ENCODE peak calls at places on chromosomes 4 and X, in six cellular contexts. U is A549, D is K562, L is GM12878, S is HepG2, N is endothelial cell of umbilical vein. V is an unnamed sample.

GRCh38 chr4:1540601-1541375 is 134.5 kb upstream of the NKX1-1 start:
- DNase-seq in U (no peak), D (peak; percentile 23), L (no peak), S (no peak), N (no peak), V (peak; percentile 45)

GRCh38 chrX:85573801-85574200 is 194.3 kb upstream of the POF1B start:
- DNase-seq in U (no peak), D (no peak), L (no peak), S (no peak), N (no peak), V (no peak)

GRCh38 chr4:13081830-13082229 is 402.3 kb downstream of the RAB28 start:
- DNase-seq in U (no peak), D (no peak), L (no peak), S (no peak), N (no peak), V (no peak)

GRCh38 chr4:139950568-139950967 is 203.4 kb downstream of the MAML3 start:
- DNase-seq in U (no peak), D (no peak), L (peak; percentile 83), S (no peak), N (no peak), V (peak; percentile 89)

GRCh38 chr4:27514711-27515110 is 654.1 kb downstream of the STIM2 start:
- DNase-seq in U (no peak), D (peak; percentile 2), L (no peak), S (no peak), N (no peak), V (no peak)

GRCh38 chr4:169963998-169964397 is 62.2 kb downstream of the MFAP3L start:
- DNase-seq in U (no peak), D (no peak), L (no peak), S (no peak), N (no peak), V (no peak)

GRCh38 chrX:252421-253291 is 28.5 kb upstream of the PLCXD1 start:
- DNase-seq in U (no peak), D (no peak), L (no peak), S (no peak), N (peak; percentile 1), V (no peak)

GRCh38 chr4:41594439-41594838 is 56.5 kb downstream of the LIMCH1 start:
- DNase-seq in U (no peak), D (no peak), L (no peak), S (no peak), N (no peak), V (no peak)

GRCh38 chr4:29081230-29081955 is 1638.8 kb upstream of the PCDH7 start:
- DNase-seq in U (no peak), D (no peak), L (no peak), S (no peak), N (peak; percentile 65), V (peak; percentile 6)

GRCh38 chr4:3389186-3389878 is 52.4 kb upstream of the HGFAC start:
- DNase-seq in U (no peak), D (no peak), L (no peak), S (no peak), N (no peak), V (no peak)

GRCh38 chr4:147019061-147019460 is 73.4 kb upstream of the TTC29 start:
- DNase-seq in U (peak; percentile 12), D (peak; percentile 68), L (no peak), S (peak; percentile 47), N (peak; percentile 62), V (peak; percentile 48)

GRCh38 chr4:186724861-186725419 is 1.3 kb upstream of the FAT1 start:
- DNase-seq in U (no peak), D (peak; percentile 12), L (no peak), S (no peak), N (peak; percentile 25), V (no peak)

GRCh38 chr4:140252144-140252741 is 98.3 kb upstream of the MAML3 start:
- DNase-seq in U (peak; percentile 21), D (no peak), L (no peak), S (no peak), N (peak; percentile 41), V (peak; percentile 34)

GRCh38 chr4:78197947-78198346 is 140.8 kb downstream of the FRAS1 start:
- DNase-seq in U (no peak), D (no peak), L (no peak), S (no peak), N (no peak), V (no peak)

GRCh38 chrX:8760021-8760420 is 28.1 kb upstream of the ANOS1 start:
- DNase-seq in U (no peak), D (no peak), L (no peak), S (no peak), N (no peak), V (no peak)

GRCh38 chrX:40094041-40094899 is 3.5 kb downstream of the BCOR start:
- DNase-seq in U (no peak), D (peak; percentile 86), L (no peak), S (no peak), N (peak; percentile 11), V (peak; percentile 46)

GRCh38 chr4:170025523-170026252 is 507 bp downstream of the MFAP3L start:
- DNase-seq in U (peak; percentile 7), D (no peak), L (no peak), S (no peak), N (no peak), V (no peak)

GRCh38 chrX:110142096-110142495 is 139.2 kb downstream of the TMEM164 start:
- DNase-seq in U (no peak), D (peak; percentile 19), L (no peak), S (no peak), N (no peak), V (no peak)

GRCh38 chrX:118724775-118725174 is 2.6 kb upstream of the IL13RA1 start:
- DNase-seq in U (peak; percentile 15), D (peak; percentile 68), L (no peak), S (peak; percentile 16), N (no peak), V (no peak)

GRCh38 chr4:53587123-53587522 is 4.2 kb downstream of the LNX1 start:
- DNase-seq in U (no peak), D (no peak), L (no peak), S (peak; percentile 42), N (no peak), V (no peak)

GRCh38 chrX:146006637-146007036 is 189.0 kb downstream of the SLITRK2 start:
- DNase-seq in U (no peak), D (no peak), L (no peak), S (no peak), N (no peak), V (no peak)

GRCh38 chr4:5760936-5761480 is 50.0 kb downstream of the EVC start:
- DNase-seq in U (no peak), D (no peak), L (no peak), S (no peak), N (no peak), V (no peak)

GRCh38 chr4:76982638-76983579 is 33.4 kb downstream of the SEPTIN11 start:
- DNase-seq in U (peak; percentile 4), D (peak; percentile 50), L (no peak), S (peak; percentile 8), N (no peak), V (peak; percentile 5)

GRCh38 chrX:153771261-153771681 is 7.2 kb downstream of the PLXNB3 start:
- DNase-seq in U (no peak), D (no peak), L (no peak), S (no peak), N (no peak), V (no peak)

GRCh38 chr4:40337081-40337480 is 1.9 kb downstream of the CHRNA9 start:
- DNase-seq in U (no peak), D (no peak), L (no peak), S (no peak), N (no peak), V (no peak)

GRCh38 chr4:151484396-151485102 is 75.6 kb downstream of the FHIP1A start:
- DNase-seq in U (peak; percentile 15), D (no peak), L (no peak), S (peak; percentile 38), N (peak; percentile 6), V (no peak)

DNA sequence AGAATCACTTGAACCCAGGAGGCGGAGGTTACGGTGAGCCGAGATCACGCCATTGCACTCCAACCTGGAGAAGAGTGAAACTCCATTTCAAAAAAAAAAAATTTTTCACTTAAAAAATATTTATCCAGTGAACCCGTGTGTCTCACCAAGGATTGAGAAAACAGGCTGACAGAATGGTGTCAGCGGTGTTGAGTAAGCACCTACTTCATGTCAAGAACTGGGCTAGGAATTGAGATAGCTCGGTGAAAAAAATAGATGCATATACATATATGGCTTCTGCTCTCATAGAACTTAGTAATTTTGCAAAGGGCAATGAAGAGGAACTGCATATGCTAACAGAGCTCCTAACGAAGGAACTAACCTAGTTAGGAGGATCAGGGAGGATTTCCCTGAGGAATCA is 297.3 kb downstream of the TENM3 start:
- DNase-seq in U (no peak), D (no peak), L (no peak), S (no peak), N (no peak), V (no peak)
- TF ChIP-seq MYC in U (no peak), D (no peak), L (no peak), S (no peak), N (no peak), V (no peak)

DNA sequence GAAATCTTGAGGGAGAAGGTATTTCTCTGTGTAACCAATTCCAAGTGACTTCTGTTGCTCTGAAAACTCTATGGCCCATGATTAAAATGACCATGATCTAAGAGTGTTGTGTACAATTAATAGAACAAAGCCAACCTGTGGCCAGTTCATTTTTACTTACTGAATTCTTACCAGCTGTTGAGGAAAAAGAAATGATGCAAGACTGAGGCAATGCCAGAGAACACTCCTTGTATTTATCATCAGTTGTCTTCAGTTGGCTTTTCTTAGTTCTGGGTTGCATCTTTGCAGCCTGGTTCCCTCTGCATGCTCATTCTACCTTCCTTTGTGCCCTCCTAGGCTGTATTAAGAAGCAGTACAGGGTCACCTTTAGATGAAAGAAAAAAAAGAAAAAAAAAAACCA is 298.6 kb downstream of the ARHGAP10 start:
- DNase-seq in U (no peak), D (no peak), L (no peak), S (no peak), N (no peak), V (no peak)
- TF ChIP-seq MYC in U (no peak), D (no peak), L (no peak), S (no peak), N (no peak), V (no peak)

DNA sequence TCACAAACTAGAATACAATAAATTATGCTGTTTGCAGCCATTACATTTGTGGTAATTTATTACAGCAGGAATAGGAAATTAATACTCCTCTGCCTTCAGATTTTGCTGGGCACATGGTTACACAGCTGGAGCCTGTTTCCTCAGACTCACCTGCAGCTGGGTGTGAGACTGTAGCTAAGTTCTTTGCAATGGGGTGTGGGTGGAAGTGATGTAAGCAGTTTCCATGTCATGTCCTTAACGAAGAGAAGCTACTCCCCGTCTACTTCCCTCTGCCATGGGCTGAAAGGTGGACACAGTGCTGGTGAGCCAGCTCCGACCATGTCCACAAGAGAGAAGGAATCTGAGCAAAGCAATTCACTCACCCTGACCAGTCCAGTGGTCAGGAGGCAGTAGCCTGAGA is 18.2 kb downstream of the SH3KBP1 start:
- DNase-seq in U (no peak), D (no peak), L (no peak), S (no peak), N (no peak), V (peak; percentile 39)
- TF ChIP-seq MYC in U (no peak), D (no peak), L (no peak), S (no peak), N (no peak), V (no peak)

DNA sequence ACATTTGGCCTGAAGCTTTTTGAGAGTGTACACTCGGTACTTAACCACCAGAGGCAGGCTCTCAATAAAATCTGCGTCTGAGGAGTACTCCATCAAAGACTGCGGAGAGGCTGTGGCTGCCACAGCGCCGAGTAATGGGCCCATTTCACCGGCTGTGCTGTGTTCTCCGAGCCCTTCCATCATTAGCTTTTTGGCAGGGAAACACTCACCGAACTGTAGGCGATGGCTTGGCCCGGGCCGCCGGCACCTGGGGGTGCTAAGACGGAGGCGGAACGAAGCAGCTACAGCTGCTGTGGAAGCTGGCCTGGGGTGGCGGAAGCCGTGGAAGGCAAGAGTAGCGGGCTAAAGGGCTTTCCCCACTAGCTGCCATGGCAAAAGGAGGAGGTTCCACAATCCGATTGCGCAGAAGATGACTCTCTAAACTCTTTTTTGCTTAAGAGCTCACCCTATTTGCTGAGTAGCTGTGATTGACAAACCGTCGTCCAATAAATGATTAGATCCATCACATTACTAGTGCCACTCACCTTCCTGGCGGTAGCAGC is 48.5 kb upstream of the PABPC1L2A start:
- DNase-seq in U (no peak), D (no peak), L (no peak), S (no peak), N (no peak), V (no peak)
- TF ChIP-seq MYC in U (no peak), D (no peak), L (no peak), S (no peak), N (no peak), V (no peak)

V was measured in NB4.